ENCODE peak calls at places on chromosomes 7 and 10, in four cellular contexts. B, Y, W and H are unnamed samples.

GRCh38 chr7:122301291-122301690 is 3.3 kb downstream of the FEZF1 start:
- DNase-seq in B (no peak), W (no peak), Y (no peak), H (no peak)

GRCh38 chr7:116802784-116803183 is 59.6 kb upstream of the CAPZA2 start:
- DNase-seq in Y (no peak), W (peak), B (peak), H (peak)

GRCh38 chr7:5143106-5143505 is 46.9 kb upstream of the WIPI2 start:
- DNase-seq in W (no peak), Y (no peak), B (no peak), H (no peak)

GRCh38 chr10:72354356-72355213 is at the start of gene DNAJB12:
- DNase-seq in W (peak), Y (peak), B (peak), H (peak)

GRCh38 chr10:33813415-33813814 is 478.9 kb upstream of the NRP1 start:
- DNase-seq in W (no peak), Y (no peak), B (no peak), H (no peak)

GRCh38 chr7:94907026-94907419 is 371 bp upstream of the PPP1R9A start:
- DNase-seq in B (no peak), W (no peak), Y (no peak), H (no peak)

GRCh38 chr10:95531041-95531809 is 29.9 kb downstream of the SORBS1 start:
- DNase-seq in W (no peak), B (no peak), Y (no peak), H (no peak)

GRCh38 chr7:4768597-4769569 is 6.5 kb upstream of the AP5Z1 start:
- DNase-seq in B (no peak), Y (no peak), W (no peak), H (no peak)

GRCh38 chr10:91910467-91910866 is 1.2 kb upstream of the FGFBP3 start:
- DNase-seq in Y (no peak), B (no peak), W (no peak), H (no peak)

GRCh38 chr7:151060416-151061234 is 1.2 kb downstream of the SLC4A2 start:
- DNase-seq in Y (no peak), B (peak), W (peak), H (peak)

GRCh38 chr10:77970869-77971803 is 44.6 kb upstream of the DLG5 start:
- DNase-seq in B (peak), Y (peak), W (peak), H (peak)

GRCh38 chr7:1881946-1882345 is 211.9 kb downstream of the ELFN1 start:
- DNase-seq in B (no peak), W (no peak), Y (no peak), H (no peak)

GRCh38 chr10:45376364-45376801 is 2.4 kb downstream of the ALOX5 start:
- DNase-seq in Y (no peak), B (no peak), W (no peak), H (no peak)